ENCODE peak calls at places on chromosomes 1 and 21, in four cellular contexts. A is left cardiac atrium; W is activated effector memory CD4-positive, alpha-beta T cell treated with anti-CD3 and anti-CD28 coated beads, Interleukin-2, amount 50 U/mL, for 16 hours; H is NCI-H1694. J is an unnamed sample.

GRCh38 chr21:19900149-19900548 is 1098.1 kb upstream of the NCAM2 start:
- DNase-seq in A (no peak), W (no peak), H (no peak), J (no peak)

GRCh38 chr1:44862829-44863406 is 19.9 kb upstream of the PTCH2 start:
- DNase-seq in A (no peak), W (no peak), H (no peak), J (no peak)

GRCh38 chr1:67464741-67465140 is 34.5 kb upstream of the SERBP1 start:
- DNase-seq in A (no peak), W (no peak), H (no peak), J (no peak)

GRCh38 chr1:198538579-198539364 is 1.7 kb downstream of the ATP6V1G3 start:
- DNase-seq in A (no peak), W (no peak), H (no peak), J (no peak)

GRCh38 chr1:109425391-109425790 is 857 bp downstream of the PSMA5 start:
- DNase-seq in A (no peak), W (no peak), H (no peak), J (no peak)

GRCh38 chr1:3168678-3169077 is 99.7 kb downstream of the PRDM16 start:
- DNase-seq in A (no peak), W (no peak), H (no peak), J (no peak)

GRCh38 chr1:198185759-198186158 is 29.0 kb downstream of the NEK7 start:
- DNase-seq in A (no peak), W (no peak), H (no peak), J (no peak)

GRCh38 chr1:53636621-53637171 is 102.3 kb downstream of the GLIS1 start:
- DNase-seq in A (no peak), W (peak), H (no peak), J (no peak)

GRCh38 chr1:155984341-155984740 is 6.0 kb upstream of the ARHGEF2 start:
- DNase-seq in A (no peak), W (no peak), H (no peak), J (no peak)

GRCh38 chr21:27645285-27645684 is 678.4 kb upstream of the ADAMTS5 start:
- DNase-seq in A (no peak), W (no peak), H (no peak), J (no peak)

GRCh38 chr1:100142343-100142742 is 9.4 kb downstream of the TRMT13 start:
- DNase-seq in A (no peak), W (no peak), H (no peak), J (no peak)

GRCh38 chr1:160419838-160420169 is 19.4 kb downstream of the VANGL2 start:
- DNase-seq in A (no peak), W (no peak), H (no peak), J (no peak)

GRCh38 chr21:42377211-42377950 is 11.0 kb upstream of the TFF1 start:
- DNase-seq in A (no peak), W (no peak), H (no peak), J (no peak)

GRCh38 chr1:68384321-68384813 is 65.4 kb downstream of the RPE65 start:
- DNase-seq in A (no peak), W (no peak), H (no peak), J (no peak)

GRCh38 chr1:209769171-209769904 is 13.5 kb downstream of the TRAF3IP3 start:
- DNase-seq in A (peak), W (peak), H (no peak), J (no peak)

GRCh38 chr1:156004843-156005593 is 15.7 kb downstream of the SSR2 start:
- DNase-seq in A (no peak), W (peak), H (no peak), J (no peak)

GRCh38 chr1:53580739-53581475 is 121.7 kb downstream of the DMRTB1 start:
- DNase-seq in A (no peak), W (no peak), H (no peak), J (no peak)

GRCh38 chr1:45326627-45327591 is at the start of gene HPDL:
- DNase-seq in A (peak), W (peak), H (peak), J (no peak)

GRCh38 chr1:155940993-155941844 is at the start of gene RXFP4:
- DNase-seq in A (peak), W (peak), H (peak), J (no peak)

J was measured in hypothalamus.